ENCODE peak calls at places on chromosome 3, in eight cellular contexts. One of them, this sample, is unnamed. For H3K4me1, the result is how much of the 10 kb centered on the place peaks cover.

GRCh38 chr3:69370156-69370944 is 15.5 kb downstream of the FRMD4B start:
- DNase-seq in mammary epithelial cell: peak
- DNase-seq in psoas muscle: peak
- DNase-seq in heart left ventricle: peak
- DNase-seq in esophagus muscularis mucosa: no peak
- DNase-seq in pancreas: peak
- DNase-seq in neural progenitor cell: no peak
- DNase-seq in MM.1S: no peak
- DNase-seq in this sample: peak

GRCh38 chr3:156816091-156816793 is 9.9 kb upstream of the LEKR1 start:
- DNase-seq in mammary epithelial cell: no peak
- DNase-seq in psoas muscle: peak
- DNase-seq in heart left ventricle: peak
- DNase-seq in esophagus muscularis mucosa: no peak
- DNase-seq in pancreas: peak
- DNase-seq in neural progenitor cell: peak
- DNase-seq in MM.1S: no peak
- DNase-seq in this sample: peak

GRCh38 chr3:128316456-128316855 is 150.2 kb downstream of the DNAJB8 start:
- DNase-seq in mammary epithelial cell: no peak
- DNase-seq in psoas muscle: no peak
- DNase-seq in heart left ventricle: no peak
- DNase-seq in esophagus muscularis mucosa: no peak
- DNase-seq in pancreas: no peak
- DNase-seq in neural progenitor cell: no peak
- DNase-seq in MM.1S: no peak
- DNase-seq in this sample: no peak

GRCh38 chr3:174242311-174243041 is 616.7 kb upstream of the NAALADL2 start:
- DNase-seq in mammary epithelial cell: no peak
- DNase-seq in psoas muscle: no peak
- DNase-seq in heart left ventricle: peak
- DNase-seq in esophagus muscularis mucosa: no peak
- DNase-seq in pancreas: no peak
- DNase-seq in neural progenitor cell: no peak
- DNase-seq in MM.1S: no peak
- DNase-seq in this sample: no peak

GRCh38 chr3:264394-265156 is 68.0 kb downstream of the CHL1 start:
- DNase-seq in mammary epithelial cell: peak
- DNase-seq in psoas muscle: no peak
- DNase-seq in heart left ventricle: no peak
- DNase-seq in esophagus muscularis mucosa: no peak
- DNase-seq in pancreas: no peak
- DNase-seq in neural progenitor cell: no peak
- DNase-seq in MM.1S: no peak
- DNase-seq in this sample: no peak

GRCh38 chr3:132255041-132255745 is 62.0 kb upstream of the ACP3 start:
- DNase-seq in mammary epithelial cell: peak
- DNase-seq in psoas muscle: no peak
- DNase-seq in heart left ventricle: no peak
- DNase-seq in esophagus muscularis mucosa: no peak
- DNase-seq in pancreas: no peak
- DNase-seq in neural progenitor cell: no peak
- DNase-seq in MM.1S: no peak
- DNase-seq in this sample: peak

GRCh38 chr3:111541911-111542483 is at the start of gene CD96:
- DNase-seq in mammary epithelial cell: peak
- DNase-seq in psoas muscle: no peak
- DNase-seq in heart left ventricle: no peak
- DNase-seq in esophagus muscularis mucosa: no peak
- DNase-seq in pancreas: no peak
- DNase-seq in neural progenitor cell: no peak
- DNase-seq in MM.1S: no peak
- DNase-seq in this sample: no peak

GRCh38 chr3:50352762-50353161 is 2.1 kb downstream of the CYB561D2 start:
- DNase-seq in mammary epithelial cell: peak
- DNase-seq in psoas muscle: no peak
- DNase-seq in heart left ventricle: no peak
- DNase-seq in esophagus muscularis mucosa: no peak
- DNase-seq in pancreas: no peak
- DNase-seq in neural progenitor cell: no peak
- DNase-seq in MM.1S: no peak
- DNase-seq in this sample: peak

GRCh38 chr3:134638385-134639020 is 12.3 kb downstream of the KY start:
- DNase-seq in mammary epithelial cell: no peak
- DNase-seq in psoas muscle: no peak
- DNase-seq in heart left ventricle: no peak
- DNase-seq in esophagus muscularis mucosa: no peak
- DNase-seq in pancreas: no peak
- DNase-seq in neural progenitor cell: no peak
- DNase-seq in MM.1S: no peak
- DNase-seq in this sample: no peak

GRCh38 chr3:125382323-125382722 is 7.2 kb upstream of the ZNF148 start:
- DNase-seq in mammary epithelial cell: no peak
- DNase-seq in psoas muscle: no peak
- DNase-seq in heart left ventricle: no peak
- DNase-seq in esophagus muscularis mucosa: no peak
- DNase-seq in pancreas: no peak
- DNase-seq in neural progenitor cell: no peak
- DNase-seq in MM.1S: no peak
- DNase-seq in this sample: no peak

GRCh38 chr3:162217603-162218002 is 721.0 kb downstream of the OTOL1 start:
- DNase-seq in mammary epithelial cell: no peak
- DNase-seq in psoas muscle: no peak
- DNase-seq in heart left ventricle: no peak
- DNase-seq in esophagus muscularis mucosa: no peak
- DNase-seq in pancreas: no peak
- DNase-seq in neural progenitor cell: no peak
- DNase-seq in MM.1S: no peak
- DNase-seq in this sample: no peak

GRCh38 chr3:177811111-177811510 is 613.8 kb upstream of the TBL1XR1 start:
- DNase-seq in mammary epithelial cell: no peak
- DNase-seq in psoas muscle: no peak
- DNase-seq in heart left ventricle: no peak
- DNase-seq in esophagus muscularis mucosa: no peak
- DNase-seq in pancreas: no peak
- DNase-seq in neural progenitor cell: no peak
- DNase-seq in MM.1S: no peak
- DNase-seq in this sample: no peak

GRCh38 chr3:8817486-8817885 is 48.1 kb upstream of the OXTR start:
- DNase-seq in mammary epithelial cell: no peak
- DNase-seq in psoas muscle: no peak
- DNase-seq in heart left ventricle: no peak
- DNase-seq in esophagus muscularis mucosa: no peak
- DNase-seq in pancreas: no peak
- DNase-seq in neural progenitor cell: no peak
- DNase-seq in MM.1S: no peak
- DNase-seq in this sample: peak

GRCh38 chr3:139532996-139533395 is 6.5 kb downstream of the RBP1 start:
- DNase-seq in mammary epithelial cell: no peak
- DNase-seq in psoas muscle: no peak
- DNase-seq in heart left ventricle: no peak
- DNase-seq in esophagus muscularis mucosa: no peak
- DNase-seq in pancreas: no peak
- DNase-seq in neural progenitor cell: peak
- DNase-seq in MM.1S: no peak
- DNase-seq in this sample: no peak

GRCh38 chr3:187064210-187065115 is 74.8 kb downstream of the RPL39L start:
- DNase-seq in mammary epithelial cell: peak
- DNase-seq in psoas muscle: no peak
- DNase-seq in heart left ventricle: no peak
- DNase-seq in esophagus muscularis mucosa: peak
- DNase-seq in pancreas: peak
- DNase-seq in neural progenitor cell: no peak
- DNase-seq in MM.1S: peak
- DNase-seq in this sample: no peak

GRCh38 chr3:172145287-172145686 is 105.9 kb downstream of the FNDC3B start:
- DNase-seq in mammary epithelial cell: no peak
- DNase-seq in psoas muscle: no peak
- DNase-seq in heart left ventricle: no peak
- DNase-seq in esophagus muscularis mucosa: no peak
- DNase-seq in pancreas: no peak
- DNase-seq in neural progenitor cell: no peak
- DNase-seq in MM.1S: peak
- DNase-seq in this sample: no peak
- H3K4me1 ChIP-seq in mammary epithelial cell: under half
- H3K4me1 ChIP-seq in psoas muscle: half or more
- H3K4me1 ChIP-seq in heart left ventricle: half or more
- H3K4me1 ChIP-seq in esophagus muscularis mucosa: under half
- H3K4me1 ChIP-seq in pancreas: under half
- H3K4me1 ChIP-seq in neural progenitor cell: under half
- H3K4me1 ChIP-seq in MM.1S: half or more
- H3K4me1 ChIP-seq in this sample: under half

GRCh38 chr3:45555154-45555591 is 39.4 kb upstream of the LIMD1 start:
- DNase-seq in mammary epithelial cell: peak
- DNase-seq in psoas muscle: peak
- DNase-seq in heart left ventricle: no peak
- DNase-seq in esophagus muscularis mucosa: no peak
- DNase-seq in pancreas: no peak
- DNase-seq in neural progenitor cell: no peak
- DNase-seq in MM.1S: no peak
- DNase-seq in this sample: no peak

GRCh38 chr3:45552773-45553371 is 41.7 kb upstream of the LIMD1 start:
- DNase-seq in mammary epithelial cell: no peak
- DNase-seq in psoas muscle: no peak
- DNase-seq in heart left ventricle: no peak
- DNase-seq in esophagus muscularis mucosa: no peak
- DNase-seq in pancreas: no peak
- DNase-seq in neural progenitor cell: no peak
- DNase-seq in MM.1S: no peak
- DNase-seq in this sample: no peak

GRCh38 chr3:45553469-45553974 is 41.0 kb upstream of the LIMD1 start:
- DNase-seq in mammary epithelial cell: peak
- DNase-seq in psoas muscle: peak
- DNase-seq in heart left ventricle: peak
- DNase-seq in esophagus muscularis mucosa: no peak
- DNase-seq in pancreas: peak
- DNase-seq in neural progenitor cell: no peak
- DNase-seq in MM.1S: peak
- DNase-seq in this sample: no peak

GRCh38 chr3:45555666-45556065 is 38.9 kb upstream of the LIMD1 start:
- DNase-seq in mammary epithelial cell: no peak
- DNase-seq in psoas muscle: no peak
- DNase-seq in heart left ventricle: no peak
- DNase-seq in esophagus muscularis mucosa: no peak
- DNase-seq in pancreas: no peak
- DNase-seq in neural progenitor cell: no peak
- DNase-seq in MM.1S: no peak
- DNase-seq in this sample: no peak

GRCh38 chr3:45554001-45554691 is 40.4 kb upstream of the LIMD1 start:
- DNase-seq in mammary epithelial cell: no peak
- DNase-seq in psoas muscle: peak
- DNase-seq in heart left ventricle: peak
- DNase-seq in esophagus muscularis mucosa: no peak
- DNase-seq in pancreas: no peak
- DNase-seq in neural progenitor cell: no peak
- DNase-seq in MM.1S: peak
- DNase-seq in this sample: no peak
- H3K4me1 ChIP-seq in mammary epithelial cell: half or more
- H3K4me1 ChIP-seq in psoas muscle: half or more
- H3K4me1 ChIP-seq in heart left ventricle: half or more
- H3K4me1 ChIP-seq in esophagus muscularis mucosa: half or more
- H3K4me1 ChIP-seq in pancreas: under half
- H3K4me1 ChIP-seq in neural progenitor cell: under half
- H3K4me1 ChIP-seq in MM.1S: half or more
- H3K4me1 ChIP-seq in this sample: under half

GRCh38 chr3:37182816-37183215 is 8.4 kb upstream of the LRRFIP2 start:
- DNase-seq in mammary epithelial cell: no peak
- DNase-seq in psoas muscle: no peak
- DNase-seq in heart left ventricle: no peak
- DNase-seq in esophagus muscularis mucosa: no peak
- DNase-seq in pancreas: no peak
- DNase-seq in neural progenitor cell: no peak
- DNase-seq in MM.1S: no peak
- DNase-seq in this sample: no peak

GRCh38 chr3:37181766-37182165 is 7.4 kb upstream of the LRRFIP2 start:
- DNase-seq in mammary epithelial cell: peak
- DNase-seq in psoas muscle: no peak
- DNase-seq in heart left ventricle: no peak
- DNase-seq in esophagus muscularis mucosa: peak
- DNase-seq in pancreas: no peak
- DNase-seq in neural progenitor cell: no peak
- DNase-seq in MM.1S: no peak
- DNase-seq in this sample: no peak

GRCh38 chr3:37183375-37183831 is 9.0 kb upstream of the LRRFIP2 start:
- DNase-seq in mammary epithelial cell: peak
- DNase-seq in psoas muscle: no peak
- DNase-seq in heart left ventricle: no peak
- DNase-seq in esophagus muscularis mucosa: no peak
- DNase-seq in pancreas: no peak
- DNase-seq in neural progenitor cell: no peak
- DNase-seq in MM.1S: no peak
- DNase-seq in this sample: peak

GRCh38 chr3:37183976-37184375 is 9.6 kb upstream of the LRRFIP2 start:
- DNase-seq in mammary epithelial cell: peak
- DNase-seq in psoas muscle: no peak
- DNase-seq in heart left ventricle: no peak
- DNase-seq in esophagus muscularis mucosa: no peak
- DNase-seq in pancreas: no peak
- DNase-seq in neural progenitor cell: no peak
- DNase-seq in MM.1S: no peak
- DNase-seq in this sample: no peak

DNA sequence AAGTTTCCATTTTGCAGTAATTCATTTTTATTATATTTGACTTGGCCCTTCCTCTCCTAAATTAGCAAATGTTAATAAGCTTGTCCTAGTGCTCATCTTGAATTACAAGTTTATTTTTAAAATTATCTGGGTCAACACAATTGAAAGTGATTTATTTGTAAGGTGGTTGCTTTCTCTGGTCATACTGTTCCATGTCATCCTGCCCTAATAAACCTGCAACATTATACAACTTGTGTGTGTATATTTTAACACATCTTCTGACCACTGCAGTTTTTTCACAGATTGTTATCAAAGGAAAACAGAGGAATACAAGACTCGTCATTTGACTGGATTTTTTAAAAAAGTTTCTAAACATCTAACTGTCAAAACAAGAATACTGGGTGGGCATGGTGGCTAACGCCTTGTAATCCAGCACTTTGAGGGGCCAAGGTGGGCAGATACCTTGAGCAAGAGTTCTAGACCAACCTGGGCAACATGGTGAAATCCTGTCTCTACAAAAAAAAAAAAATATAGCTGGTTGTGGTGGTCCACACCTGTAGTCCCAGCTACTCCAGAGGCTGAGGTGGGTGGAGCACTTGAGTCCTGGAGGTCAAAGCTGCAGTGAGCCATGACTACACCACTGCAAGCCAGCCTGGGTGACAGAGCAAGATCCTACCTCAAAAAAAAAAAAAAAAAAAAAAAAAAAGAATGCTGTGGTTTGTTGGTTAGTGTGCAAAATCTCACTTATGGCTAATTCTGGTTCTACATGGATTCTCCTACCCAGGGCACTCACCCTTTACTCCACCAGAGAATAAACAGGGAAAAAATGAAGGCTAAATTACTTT is 5.0 kb upstream of the LRRFIP2 start:
- DNase-seq in mammary epithelial cell: no peak
- DNase-seq in psoas muscle: no peak
- DNase-seq in heart left ventricle: no peak
- DNase-seq in esophagus muscularis mucosa: no peak
- DNase-seq in pancreas: no peak
- DNase-seq in neural progenitor cell: no peak
- DNase-seq in MM.1S: no peak
- DNase-seq in this sample: no peak
- H3K4me1 ChIP-seq in mammary epithelial cell: half or more
- H3K4me1 ChIP-seq in psoas muscle: half or more
- H3K4me1 ChIP-seq in heart left ventricle: half or more
- H3K4me1 ChIP-seq in esophagus muscularis mucosa: under half
- H3K4me1 ChIP-seq in pancreas: under half
- H3K4me1 ChIP-seq in neural progenitor cell: under half
- H3K4me1 ChIP-seq in MM.1S: under half
- H3K4me1 ChIP-seq in this sample: under half

GRCh38 chr3:194494951-194495374 is 8.2 kb upstream of the ATP13A3 start:
- DNase-seq in mammary epithelial cell: no peak
- DNase-seq in psoas muscle: no peak
- DNase-seq in heart left ventricle: no peak
- DNase-seq in esophagus muscularis mucosa: peak
- DNase-seq in pancreas: no peak
- DNase-seq in neural progenitor cell: no peak
- DNase-seq in MM.1S: no peak
- DNase-seq in this sample: no peak
- H3K4me1 ChIP-seq in mammary epithelial cell: under half
- H3K4me1 ChIP-seq in psoas muscle: under half
- H3K4me1 ChIP-seq in heart left ventricle: under half
- H3K4me1 ChIP-seq in esophagus muscularis mucosa: under half
- H3K4me1 ChIP-seq in pancreas: under half
- H3K4me1 ChIP-seq in neural progenitor cell: under half
- H3K4me1 ChIP-seq in MM.1S: under half
- H3K4me1 ChIP-seq in this sample: under half